ENCODE peak calls at places on chromosomes 7 and 10, in four cellular contexts. S is fibroblast of pulmonary artery, E is HCT116, B is colonic mucosa. Q is an unnamed sample.

GRCh38 chr7:19705663-19706062 is 3.2 kb downstream of the POLR1F start:
- DNase-seq in E (no peak), S (no peak), B (no peak), Q (no peak)

GRCh38 chr10:48219194-48219593 is 55.3 kb downstream of the FRMPD2 start:
- DNase-seq in E (no peak), S (no peak), B (no peak), Q (no peak)

GRCh38 chr10:115417585-115418265 is 324.6 kb downstream of the ATRNL1 start:
- DNase-seq in S (peak), E (peak), B (no peak), Q (peak)

GRCh38 chr7:87886875-87887274 is 10.6 kb downstream of the DBF4 start:
- DNase-seq in S (peak), E (peak), B (no peak), Q (peak)

GRCh38 chr10:104096692-104097091 is 11.0 kb upstream of the COL17A1 start:
- DNase-seq in E (no peak), S (no peak), B (no peak), Q (no peak)

GRCh38 chr7:46607176-46607575 is 686.1 kb upstream of the IGFBP3 start:
- DNase-seq in S (no peak), B (no peak), E (no peak), Q (no peak)

GRCh38 chr10:50604823-50605222 is 18.9 kb downstream of the SGMS1 start:
- DNase-seq in S (peak), B (no peak), E (no peak), Q (peak)

GRCh38 chr7:107742678-107743566 is 1.0 kb upstream of the CBLL1 start:
- DNase-seq in B (peak), S (no peak), E (no peak), Q (no peak)

GRCh38 chr7:79236352-79237028 is 217.0 kb downstream of the MAGI2 start:
- DNase-seq in B (no peak), S (no peak), E (no peak), Q (peak)

GRCh38 chr10:131853610-131853964 is 47.2 kb upstream of the PPP2R2D start:
- DNase-seq in B (no peak), E (no peak), S (no peak), Q (no peak)

GRCh38 chr10:126062132-126063032 is 166.0 kb downstream of the FANK1 start:
- DNase-seq in E (peak), S (peak), B (peak), Q (peak)

DNA sequence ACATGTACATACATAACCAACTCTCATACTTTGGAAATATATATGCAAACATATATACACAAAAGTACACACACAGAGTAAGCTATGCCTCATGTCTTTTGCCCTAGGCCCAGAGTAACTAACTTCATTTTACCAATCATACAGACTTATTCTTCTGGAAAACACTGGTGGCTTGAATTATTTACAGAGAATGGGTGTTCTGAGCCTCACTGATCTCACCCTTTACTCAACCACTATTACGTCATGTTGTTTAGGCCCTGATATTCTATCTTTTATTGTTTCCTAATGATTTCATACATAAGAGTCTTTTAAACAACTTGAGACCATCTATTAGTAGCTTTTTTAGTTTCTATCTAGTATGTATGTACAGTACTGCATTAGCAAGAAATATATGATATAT is 43.0 kb downstream of the ANK3 start:
- DNase-seq in E (no peak), S (no peak), B (no peak), Q (peak)
- H3K4me3 ChIP-seq in E (no peak), S (no peak), B (no peak), Q (no peak)

GRCh38 chr7:5822742-5823503 is 41.5 kb upstream of the RNF216 start:
- DNase-seq in B (peak), S (peak), E (peak), Q (peak)
- TF ChIP-seq CTCF in B (no peak), S (no peak), E (no peak), Q (no peak)

GRCh38 chr7:56175784-56176183 is 59.6 kb upstream of the NUPR2 start:
- DNase-seq in E (no peak), B (no peak), S (no peak), Q (peak)
- H3K4me3 ChIP-seq in E (no peak), B (no peak), S (no peak), Q (peak)

DNA sequence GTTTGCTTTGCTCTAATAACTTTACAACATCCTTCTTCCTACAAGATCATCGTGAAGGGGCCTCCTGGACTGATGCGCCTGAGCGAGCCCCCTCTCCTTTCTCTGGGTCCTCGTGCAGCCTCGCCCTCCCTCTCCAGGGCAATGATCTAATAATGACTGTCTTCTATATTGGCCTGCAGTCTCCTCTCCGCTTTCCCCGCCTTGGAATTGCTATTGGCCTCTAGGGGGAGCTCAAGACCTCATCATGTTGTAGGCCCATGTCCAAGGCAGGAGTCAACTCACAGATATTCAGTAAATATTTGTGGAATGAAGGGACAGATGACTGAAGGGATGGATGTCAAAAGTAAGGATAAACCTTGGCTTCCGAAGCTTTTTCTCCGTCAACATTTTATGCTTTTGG is 1180.3 kb downstream of the TYW1 start:
- DNase-seq in B (peak), S (peak), E (peak), Q (peak)
- TF ChIP-seq CTCF in B (peak), S (peak), E (peak), Q (peak)

DNA sequence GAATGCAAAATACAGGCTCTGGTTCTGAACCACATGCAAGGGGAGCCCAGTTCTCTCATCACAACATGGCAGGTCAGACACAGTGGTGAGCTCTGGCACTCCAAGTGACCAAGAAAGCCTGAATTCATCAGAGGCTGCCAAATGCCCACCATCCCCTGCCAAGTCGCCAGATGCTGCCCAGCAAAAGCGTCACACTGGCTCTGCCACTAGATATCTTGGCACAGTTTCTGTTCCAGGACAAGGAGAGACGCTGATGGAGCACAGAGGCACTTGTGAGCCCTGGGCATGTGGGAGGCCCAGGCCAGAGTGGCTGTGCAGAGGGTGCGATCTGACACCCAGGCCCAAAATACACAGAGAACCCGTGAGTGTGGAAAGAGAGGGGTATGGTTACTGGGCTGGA is 57.8 kb downstream of the GAD2 start:
- DNase-seq in E (no peak), B (no peak), S (no peak), Q (no peak)
- H3K4me3 ChIP-seq in E (no peak), B (no peak), S (no peak), Q (no peak)

GRCh38 chr7:77329466-77330168 is 86.5 kb downstream of the GSAP start:
- DNase-seq in S (no peak), E (no peak), B (no peak), Q (no peak)

GRCh38 chr7:77335581-77335980 is 80.6 kb downstream of the GSAP start:
- DNase-seq in S (no peak), B (no peak), E (no peak), Q (no peak)

GRCh38 chr7:77328669-77329068 is 87.5 kb downstream of the GSAP start:
- DNase-seq in B (no peak), E (no peak), S (peak), Q (no peak)

GRCh38 chr7:77330169-77330882 is 85.8 kb downstream of the GSAP start:
- DNase-seq in S (peak), B (no peak), E (no peak), Q (peak)

GRCh38 chr7:77331938-77332695 is 84.0 kb downstream of the GSAP start:
- DNase-seq in S (peak), E (peak), B (peak), Q (peak)
- TF ChIP-seq CTCF in S (peak), E (peak), B (peak), Q (peak)

GRCh38 chr10:89283988-89284475 is 17.8 kb upstream of the IFIT2 start:
- DNase-seq in E (no peak), B (no peak), S (peak), Q (peak)
- H3K4me3 ChIP-seq in E (no peak), B (no peak), S (no peak), Q (no peak)

DNA sequence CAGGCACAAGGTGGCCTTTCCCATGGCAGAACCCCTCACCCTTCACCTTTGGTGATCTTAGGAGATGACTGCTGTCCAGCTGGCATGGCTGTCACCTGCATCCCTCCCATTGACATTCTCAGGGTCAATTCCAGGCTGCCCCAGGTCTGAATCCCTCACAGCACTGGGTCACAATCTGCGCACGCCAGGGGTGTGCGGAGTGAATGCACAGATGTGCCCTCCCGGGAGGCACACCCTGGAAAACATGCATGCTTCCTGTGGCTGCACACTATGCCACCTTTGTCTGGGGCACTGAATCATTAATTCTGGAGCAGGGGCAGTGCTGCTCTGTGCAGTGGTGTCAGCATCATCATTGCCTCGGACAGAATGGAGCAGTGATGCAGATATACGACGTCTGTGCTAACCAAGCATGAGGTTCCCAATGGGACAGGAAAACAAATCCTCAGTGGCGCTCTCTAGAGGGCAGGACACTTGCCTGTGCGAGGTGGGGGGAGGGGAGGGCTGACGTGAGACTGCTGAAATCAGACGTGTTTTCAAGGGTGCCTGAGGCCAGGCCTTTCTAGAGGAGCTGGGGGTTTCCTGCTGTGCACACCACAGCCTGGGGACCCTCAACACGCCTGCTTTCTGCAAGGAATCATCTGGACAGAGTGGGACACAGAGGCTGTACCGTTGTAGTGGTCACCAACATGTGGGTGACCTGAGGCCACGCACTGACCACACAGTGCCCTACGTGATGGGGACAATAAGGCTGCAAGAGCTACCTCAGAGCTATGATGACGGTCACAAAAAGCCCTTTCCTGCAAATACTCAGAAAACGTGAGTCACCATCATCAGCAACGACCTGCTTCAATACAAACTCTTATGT is 77.9 kb downstream of the HIPK2 start:
- DNase-seq in S (no peak), B (no peak), E (no peak), Q (no peak)
- TF ChIP-seq CTCF in S (no peak), B (no peak), E (peak), Q (peak)

GRCh38 chr10:112956631-112957350 is 6.7 kb downstream of the TCF7L2 start:
- DNase-seq in B (no peak), E (no peak), S (no peak), Q (no peak)
- H3K4me3 ChIP-seq in B (no peak), E (peak), S (no peak), Q (no peak)